ENCODE peak calls at places on chromosome 17, in nine cellular contexts. V, Z, J, T, Q, M, Y, U and O are unnamed samples.
A peak's percentile ranks its signal among the peaks of the same experiment; 100 is the strongest.

GRCh38 chr17:14198013-14198412 is 38.6 kb downstream of the CDRT15 start:
- DNase-seq in J (no peak), Q (no peak), M (no peak), U (no peak), Y (no peak), T (no peak), V (peak; percentile 1), Z (no peak), O (no peak)

GRCh38 chr17:78708510-78708973 is 73.5 kb downstream of the CYTH1 start:
- DNase-seq in U (peak; percentile 66), Y (peak; percentile 90), V (peak; percentile 79), Q (no peak), M (peak; percentile 58), J (peak; percentile 89), T (peak; percentile 58), Z (peak; percentile 84), O (peak; percentile 54)

GRCh38 chr17:27430882-27431491 is 25.3 kb upstream of the KSR1 start:
- DNase-seq in T (no peak), U (peak; percentile 41), J (peak; percentile 50), Q (peak; percentile 37), V (peak; percentile 84), Y (peak; percentile 57), M (no peak), Z (peak; percentile 48), O (no peak)

GRCh38 chr17:67132366-67132765 is 88.0 kb downstream of the CACNG1 start:
- DNase-seq in M (no peak), Q (no peak), U (no peak), Z (no peak), T (no peak), Y (no peak), V (no peak), J (no peak), O (no peak)

GRCh38 chr17:65198653-65199382 is 61.6 kb downstream of the RGS9 start:
- DNase-seq in V (peak; percentile 45), J (peak; percentile 75), T (no peak), Y (peak; percentile 84), Z (peak; percentile 78), M (no peak), Q (no peak), U (peak; percentile 27), O (peak; percentile 26)

GRCh38 chr17:38982858-38983746 is 15.9 kb upstream of the FBXO47 start:
- DNase-seq in Q (no peak), T (peak; percentile 53), M (peak; percentile 50), Y (peak; percentile 68), V (peak; percentile 63), Z (peak; percentile 81), U (peak; percentile 34), J (peak; percentile 86), O (no peak)

GRCh38 chr17:42387221-42387657 is 1.0 kb downstream of the STAT3 start:
- DNase-seq in U (no peak), Y (no peak), M (peak; percentile 14), V (no peak), J (peak; percentile 94), Q (no peak), Z (peak; percentile 89), T (no peak), O (no peak)

GRCh38 chr17:8611135-8611534 is 19.4 kb downstream of the MYH10 start:
- DNase-seq in J (peak; percentile 80), T (peak; percentile 30), M (no peak), U (no peak), Z (peak; percentile 56), Q (no peak), Y (no peak), V (no peak), O (no peak)

GRCh38 chr17:49707246-49707607 is 537 bp downstream of the SLC35B1 start:
- DNase-seq in U (no peak), M (no peak), V (no peak), Y (no peak), Z (no peak), J (no peak), Q (no peak), T (no peak), O (no peak)

GRCh38 chr17:17227608-17228520 is 9.1 kb downstream of the FLCN start:
- DNase-seq in U (no peak), V (no peak), Z (no peak), Q (peak; percentile 58), M (no peak), Y (no peak), J (no peak), T (no peak), O (no peak)

GRCh38 chr17:44144966-44145739 is 3.4 kb downstream of the HROB start:
- DNase-seq in Z (no peak), V (no peak), Q (no peak), U (no peak), J (no peak), M (no peak), Y (no peak), T (no peak), O (no peak)

GRCh38 chr17:42843358-42843934 is 934 bp upstream of the AOC2 start:
- DNase-seq in T (peak; percentile 47), J (peak; percentile 86), Z (peak; percentile 81), V (peak; percentile 70), Q (no peak), Y (peak; percentile 63), U (peak; percentile 30), M (no peak), O (no peak)

GRCh38 chr17:12667299-12667958 is 1.7 kb downstream of the MYOCD start:
- DNase-seq in Y (peak; percentile 68), U (no peak), J (peak; percentile 68), T (no peak), V (peak; percentile 33), Z (peak; percentile 77), M (peak; percentile 46), Q (no peak), O (peak; percentile 17)
- TF ChIP-seq CTCF in Y (peak; percentile 60), U (peak; percentile 18), J (peak; percentile 50), T (peak; percentile 55), V (peak; percentile 20), Z (peak; percentile 58), M (peak; percentile 66), Q (no peak), O (peak; percentile 45)

GRCh38 chr17:3049705-3050295 is 13.6 kb downstream of the OR1D5 start:
- DNase-seq in J (no peak), U (no peak), Z (no peak), T (no peak), Y (peak; percentile 16), V (no peak), Q (no peak), M (no peak), O (no peak)
- H3K4me3 ChIP-seq in J (peak overlapping the region; percentile 49), U (peak overlapping the region; percentile 83), Z (no peak overlapping the region), T (peak overlapping the region; percentile 69), Y (peak overlapping the region; percentile 79), V (no peak overlapping the region), Q (peak overlapping the region; percentile 66), M (no peak overlapping the region), O (no peak overlapping the region)

DNA sequence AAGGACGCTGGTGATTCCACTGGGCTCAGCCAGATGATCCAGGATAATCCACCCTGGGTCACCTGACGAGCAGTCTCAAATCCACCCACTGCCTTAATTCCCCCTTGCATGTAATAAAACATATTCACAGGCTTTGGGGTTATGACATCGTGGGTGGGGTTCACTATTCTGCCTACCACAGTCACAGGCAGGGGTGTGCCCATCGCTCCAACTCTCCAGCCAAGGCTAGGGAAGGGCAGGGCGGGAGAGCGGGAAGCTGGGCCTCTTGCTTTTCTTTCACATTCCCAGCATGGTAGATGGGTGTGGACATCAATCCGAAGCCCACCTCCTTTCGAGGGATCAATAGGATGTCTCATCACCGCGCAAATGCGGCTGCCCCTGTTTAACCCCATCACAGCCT is 12.7 kb upstream of the CD300LD start:
- DNase-seq in M (no peak), V (no peak), Y (no peak), Z (no peak), Q (no peak), T (no peak), J (no peak), U (no peak), O (no peak)
- H3K27me3 ChIP-seq in M (no peaks in the 10 kb centered on the region), V (peaks cover 1% of the 10 kb centered on the region), Y (peaks cover 43% of the 10 kb centered on the region), Z (no peaks in the 10 kb centered on the region), Q (no peaks in the 10 kb centered on the region), T (peaks cover 7% of the 10 kb centered on the region), J (no peaks in the 10 kb centered on the region), U (peaks cover 96% of the 10 kb centered on the region), O (no peaks in the 10 kb centered on the region)

GRCh38 chr17:48519427-48519826 is 11.4 kb downstream of the HOXB1 start:
- DNase-seq in U (no peak), M (no peak), V (no peak), Q (no peak), Y (no peak), Z (no peak), T (no peak), J (no peak), O (no peak)

GRCh38 chr17:48522031-48522593 is 8.7 kb downstream of the HOXB1 start:
- DNase-seq in U (peak; percentile 35), T (no peak), M (peak; percentile 43), Z (peak; percentile 71), Q (no peak), J (peak; percentile 34), V (peak; percentile 76), Y (peak; percentile 83), O (no peak)

GRCh38 chr17:48522990-48523389 is 7.8 kb downstream of the HOXB1 start:
- DNase-seq in J (no peak), Y (no peak), T (no peak), Q (no peak), M (no peak), V (no peak), Z (peak; percentile 28), U (no peak), O (no peak)

GRCh38 chr17:48517478-48517877 is 13.3 kb downstream of the HOXB1 start:
- DNase-seq in Y (peak; percentile 26), Q (no peak), V (no peak), M (no peak), T (no peak), Z (no peak), J (no peak), U (no peak), O (no peak)

DNA sequence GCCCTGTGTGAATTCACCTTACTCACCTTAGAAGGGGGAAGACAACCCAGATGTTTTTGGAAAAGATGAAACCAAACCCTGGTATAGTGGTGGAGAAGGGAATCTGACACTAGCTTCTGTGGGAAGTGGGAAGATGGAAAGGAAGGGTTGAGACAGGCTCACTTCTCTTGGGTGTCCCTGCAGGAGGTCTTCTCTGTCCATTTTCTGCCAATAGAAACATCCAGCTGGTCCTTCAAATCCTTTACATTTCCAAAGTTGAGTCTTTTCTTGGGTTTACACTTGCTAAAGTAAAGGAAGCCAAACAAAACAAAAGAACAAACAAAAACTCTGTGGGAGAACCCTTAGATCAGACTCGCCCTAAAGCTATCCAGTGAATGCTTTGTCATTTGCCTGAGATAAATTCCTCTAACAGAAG is 10.2 kb downstream of the HOXB1 start:
- DNase-seq in Q (no peak), Z (peak; percentile 28), U (no peak), V (no peak), M (no peak), T (no peak), Y (peak; percentile 66), J (no peak), O (no peak)
- TF ChIP-seq CTCF in Q (no peak), Z (no peak), U (no peak), V (no peak), M (no peak), T (no peak), Y (no peak), J (no peak), O (no peak)

DNA sequence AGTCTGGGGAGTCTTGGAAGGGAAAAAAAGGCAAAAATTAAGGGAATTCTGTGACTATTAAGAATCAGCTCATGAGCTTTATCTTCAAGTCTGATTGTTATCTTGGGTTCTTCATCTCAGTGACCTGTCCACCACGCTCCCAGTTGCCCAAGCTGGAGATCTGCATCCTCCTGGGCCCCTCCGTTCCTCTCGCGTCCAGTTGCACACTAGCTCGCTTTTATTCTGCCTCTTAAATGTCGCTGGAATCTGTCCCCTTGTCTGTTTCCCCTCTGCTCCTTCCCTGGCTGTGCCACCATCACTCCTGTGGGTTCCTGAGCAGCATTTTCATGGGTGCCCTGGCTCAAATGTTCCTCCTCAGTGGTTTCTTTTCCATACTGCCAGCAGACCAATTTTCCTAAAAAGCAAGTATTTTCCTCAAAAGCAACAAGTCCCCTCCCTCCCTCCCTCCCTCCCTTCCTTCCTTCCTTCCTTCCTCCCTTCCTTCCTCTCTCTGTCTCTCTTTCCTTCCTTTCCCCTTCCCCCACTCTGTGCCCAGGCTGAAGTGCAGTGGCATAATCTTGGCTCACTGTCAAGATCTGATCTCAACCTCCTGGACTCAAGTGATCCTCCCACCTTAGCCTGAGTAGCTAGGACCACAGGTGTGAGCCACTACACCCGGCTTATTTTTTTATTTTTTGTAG is 1.4 kb downstream of the ENDOV start:
- DNase-seq in Z (no peak), U (no peak), T (no peak), J (no peak), Q (no peak), Y (no peak), M (no peak), V (no peak), O (no peak)
- H3K4me3 ChIP-seq in Z (peak overlapping the region; percentile 32), U (peak overlapping the region; percentile 67), T (peak overlapping the region; percentile 59), J (peak overlapping the region; percentile 62), Q (peak overlapping the region; percentile 84), Y (peak overlapping the region; percentile 79), M (no peak overlapping the region), V (no peak overlapping the region), O (no peak overlapping the region)